ENCODE peak calls at places on chromosome 20, in ten cellular contexts. B is T-helper 9 cell; L is T-helper 17 cell; O is ELR; K is NCI-H774; U is NCI-H1105; D is activated CD4-positive, alpha-beta T cell treated with anti-CD3 and anti-CD28 coated beads for 48 hours; I is NCI-H1436; E is H7; S is activated T-cell treated with anti-CD3 and anti-CD28 coated beads for 48 hours. R is an unnamed sample.

GRCh38 chr20:4449977-4450715 is 271.6 kb upstream of the PRND start:
- DNase-seq in B (no peak), L (no peak), O (peak), K (no peak), U (no peak), D (peak), I (no peak), E (no peak), S (no peak), R (no peak)

GRCh38 chr20:24809606-24810005 is 139.5 kb upstream of the CST7 start:
- DNase-seq in B (no peak), L (no peak), O (no peak), K (no peak), U (no peak), D (no peak), I (no peak), E (no peak), S (no peak), R (no peak)

GRCh38 chr20:32446301-32447100 is 88.4 kb downstream of the ASXL1 start:
- DNase-seq in B (no peak), L (no peak), O (no peak), K (no peak), U (no peak), D (no peak), I (no peak), E (no peak), S (no peak), R (no peak)

GRCh38 chr20:45993197-45993951 is 15.3 kb upstream of the MMP9 start:
- DNase-seq in B (no peak), L (no peak), O (peak), K (no peak), U (no peak), D (no peak), I (no peak), E (no peak), S (no peak), R (no peak)

GRCh38 chr20:41701596-41702350 is 83.6 kb upstream of the CHD6 start:
- DNase-seq in B (no peak), L (no peak), O (no peak), K (no peak), U (no peak), D (no peak), I (no peak), E (peak), S (no peak), R (no peak)

GRCh38 chr20:24875078-24875477 is 74.0 kb upstream of the CST7 start:
- DNase-seq in B (no peak), L (no peak), O (no peak), K (no peak), U (no peak), D (no peak), I (no peak), E (no peak), S (no peak), R (no peak)

GRCh38 chr20:46959081-46959692 is 64.5 kb downstream of the EYA2 start:
- DNase-seq in B (no peak), L (no peak), O (peak), K (no peak), U (no peak), D (no peak), I (no peak), E (no peak), S (no peak), R (no peak)

GRCh38 chr20:19252670-19253120 is 40.3 kb downstream of the SLC24A3 start:
- DNase-seq in B (no peak), L (no peak), O (peak), K (no peak), U (no peak), D (no peak), I (no peak), E (no peak), S (no peak), R (no peak)

GRCh38 chr20:57509665-57510237 is 15.2 kb downstream of the CTCFL start:
- DNase-seq in B (no peak), L (no peak), O (peak), K (no peak), U (no peak), D (no peak), I (no peak), E (peak), S (no peak), R (no peak)

GRCh38 chr20:32142991-32143390 is 33.5 kb downstream of the TM9SF4 start:
- DNase-seq in B (no peak), L (no peak), O (no peak), K (no peak), U (no peak), D (no peak), I (no peak), E (no peak), S (no peak), R (no peak)

GRCh38 chr20:36435799-36436541 is 105.3 kb upstream of the MYL9 start:
- DNase-seq in B (peak), L (peak), O (peak), K (peak), U (no peak), D (peak), I (no peak), E (peak), S (peak), R (no peak)

GRCh38 chr20:31449511-31450128 is 9.2 kb downstream of the DEFB123 start:
- DNase-seq in B (no peak), L (no peak), O (no peak), K (no peak), U (no peak), D (no peak), I (no peak), E (no peak), S (no peak), R (no peak)

R was measured in NCI-H1092.